ENCODE peak calls at places on chromosomes 16 and 17, in six cellular contexts. S is cardiac muscle cell; I is Peyer's patch; P is heart left ventricle; U is Caco-2; G is CD8-positive, alpha-beta memory T cell. M is an unnamed sample.

GRCh38 chr17:40015005-40015997 is at the start of gene CSF3:
- DNase-seq in S (peak), I (peak), P (no peak), U (no peak), G (no peak), M (no peak)

GRCh38 chr17:39738568-39738901 is 797 bp downstream of the GRB7 start:
- DNase-seq in S (no peak), I (peak), P (no peak), U (peak), G (peak), M (no peak)

GRCh38 chr17:45043268-45043681 is 8.2 kb downstream of the DCAKD start:
- DNase-seq in S (no peak), I (no peak), P (peak), U (no peak), G (no peak), M (no peak)

GRCh38 chr17:69722518-69722917 is 308.0 kb downstream of the MAP2K6 start:
- DNase-seq in S (no peak), I (no peak), P (no peak), U (no peak), G (no peak), M (no peak)

GRCh38 chr16:9934723-9935508 is 247.3 kb downstream of the GRIN2A start:
- DNase-seq in S (no peak), I (no peak), P (peak), U (no peak), G (no peak), M (no peak)

GRCh38 chr16:88846088-88846487 is 10.7 kb downstream of the GALNS start:
- DNase-seq in S (peak), I (no peak), P (no peak), U (no peak), G (no peak), M (no peak)

GRCh38 chr16:71537643-71538042 is 11.4 kb downstream of the CHST4 start:
- DNase-seq in S (peak), I (peak), P (no peak), U (peak), G (peak), M (no peak)

GRCh38 chr17:79220715-79221291 is 146.2 kb downstream of the ENGASE start:
- DNase-seq in S (no peak), I (no peak), P (no peak), U (no peak), G (no peak), M (no peak)

GRCh38 chr17:14058051-14058450 is 11.3 kb upstream of the COX10 start:
- DNase-seq in S (peak), I (no peak), P (no peak), U (no peak), G (no peak), M (no peak)

GRCh38 chr16:3180445-3180878 is 7.5 kb upstream of the OR1F1 start:
- DNase-seq in S (no peak), I (no peak), P (no peak), U (no peak), G (no peak), M (no peak)

GRCh38 chr17:1485311-1485747 is 7.2 kb downstream of the MYO1C start:
- DNase-seq in S (peak), I (peak), P (peak), U (peak), G (no peak), M (no peak)

GRCh38 chr16:17830651-17831050 is 359.9 kb upstream of the XYLT1 start:
- DNase-seq in S (no peak), I (no peak), P (no peak), U (no peak), G (no peak), M (no peak)

GRCh38 chr17:33200116-33200515 is 93.0 kb downstream of the ASIC2 start:
- DNase-seq in S (no peak), I (no peak), P (no peak), U (no peak), G (no peak), M (no peak)

GRCh38 chr17:7414837-7415236 is 5.3 kb upstream of the SPEM1 start:
- DNase-seq in S (no peak), I (no peak), P (no peak), U (no peak), G (no peak), M (no peak)

GRCh38 chr17:39365252-39365651 is 36.2 kb downstream of the FBXL20 start:
- DNase-seq in S (peak), I (no peak), P (no peak), U (no peak), G (no peak), M (no peak)

GRCh38 chr17:37608369-37609169 is 649 bp downstream of the SYNRG start:
- DNase-seq in S (peak), I (no peak), P (no peak), U (peak), G (peak), M (no peak)

GRCh38 chr16:82980810-82981209 is 354.0 kb downstream of the CDH13 start:
- DNase-seq in S (no peak), I (no peak), P (no peak), U (no peak), G (no peak), M (no peak)

GRCh38 chr17:47257651-47258339 is 4.2 kb downstream of the ITGB3 start:
- DNase-seq in S (peak), I (no peak), P (no peak), U (no peak), G (no peak), M (no peak)

GRCh38 chr16:15960124-15960971 is 10.9 kb downstream of the ABCC1 start:
- DNase-seq in S (no peak), I (no peak), P (no peak), U (no peak), G (no peak), M (no peak)

GRCh38 chr17:1078062-1078711 is 81.3 kb downstream of the TIMM22 start:
- DNase-seq in S (no peak), I (no peak), P (no peak), U (no peak), G (no peak), M (no peak)

GRCh38 chr17:2011421-2012371 is 13.4 kb downstream of the RTN4RL1 start:
- DNase-seq in S (peak), I (no peak), P (no peak), U (no peak), G (no peak), M (peak)

GRCh38 chr17:41835214-41835799 is 725 bp downstream of the NT5C3B start:
- DNase-seq in S (no peak), I (no peak), P (no peak), U (no peak), G (no peak), M (no peak)

GRCh38 chr16:84874553-84874952 is 54.8 kb downstream of the CRISPLD2 start:
- DNase-seq in S (peak), I (no peak), P (no peak), U (no peak), G (no peak), M (no peak)

GRCh38 chr16:82878466-82878865 is 251.7 kb downstream of the CDH13 start:
- DNase-seq in S (no peak), I (no peak), P (no peak), U (no peak), G (no peak), M (no peak)

GRCh38 chr17:78337244-78338109 is 22.4 kb downstream of the SOCS3 start:
- DNase-seq in S (peak), I (no peak), P (no peak), U (no peak), G (no peak), M (peak)

GRCh38 chr16:85945424-85945751 is 46.4 kb downstream of the IRF8 start:
- DNase-seq in S (no peak), I (no peak), P (no peak), U (no peak), G (no peak), M (no peak)

GRCh38 chr16:15988268-15989013 is 39.0 kb downstream of the ABCC1 start:
- DNase-seq in S (peak), I (no peak), P (no peak), U (no peak), G (no peak), M (peak)

GRCh38 chr17:57356722-57357391 is 100.5 kb downstream of the MSI2 start:
- DNase-seq in S (no peak), I (no peak), P (no peak), U (no peak), G (no peak), M (no peak)
- H3K4me3 ChIP-seq in S (no peak), I (peak), P (no peak), U (no peak), G (no peak), M (no peak)

GRCh38 chr17:58315281-58315711 is 13.3 kb downstream of the TSPOAP1 start:
- DNase-seq in S (no peak), I (no peak), P (peak), U (peak), G (no peak), M (no peak)
- H3K4me3 ChIP-seq in S (no peak), I (no peak), P (no peak), U (no peak), G (no peak), M (no peak)

GRCh38 chr16:50414152-50414551 is 45.4 kb upstream of the BRD7 start:
- DNase-seq in S (no peak), I (no peak), P (no peak), U (no peak), G (no peak), M (no peak)
- H3K4me3 ChIP-seq in S (no peak), I (no peak), P (no peak), U (no peak), G (no peak), M (no peak)

GRCh38 chr17:62653831-62654829 is 26.7 kb downstream of the MRC2 start:
- DNase-seq in S (peak), I (no peak), P (peak), U (peak), G (no peak), M (no peak)

GRCh38 chr17:62653002-62653830 is 25.7 kb downstream of the MRC2 start:
- DNase-seq in S (peak), I (no peak), P (peak), U (peak), G (peak), M (peak)

GRCh38 chr17:62657664-62658063 is 30.2 kb downstream of the MRC2 start:
- DNase-seq in S (no peak), I (no peak), P (no peak), U (no peak), G (no peak), M (no peak)

GRCh38 chr17:62658136-62658535 is 30.7 kb downstream of the MRC2 start:
- DNase-seq in S (no peak), I (no peak), P (no peak), U (no peak), G (no peak), M (no peak)

DNA sequence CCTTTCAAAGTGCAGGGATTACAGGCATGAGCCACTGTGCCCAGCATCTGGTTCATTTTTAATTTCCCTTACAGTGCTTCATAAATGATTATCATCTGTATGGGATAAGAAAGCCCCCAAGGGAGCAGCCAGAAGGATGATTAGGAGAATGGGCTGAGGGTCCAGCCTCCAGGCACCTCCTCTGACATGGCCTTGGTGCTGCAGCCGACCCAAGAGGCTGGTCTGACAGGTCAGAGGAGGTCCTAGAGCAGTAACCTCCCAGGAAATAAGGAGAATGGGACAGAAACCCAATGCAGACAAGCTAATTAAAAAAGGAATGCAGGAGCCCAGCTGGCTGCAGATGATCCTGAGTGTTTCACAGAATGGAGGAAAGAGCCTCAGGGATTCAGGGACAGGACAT is 29.0 kb downstream of the MRC2 start:
- DNase-seq in S (no peak), I (no peak), P (no peak), U (no peak), G (no peak), M (no peak)
- H3K4me3 ChIP-seq in S (no peak), I (no peak), P (no peak), U (no peak), G (no peak), M (no peak)